ENCODE peak calls at places on chromosomes 3 and 15, in six cellular contexts. One of them, this sample, is unnamed.
A peak's percentile ranks its signal among the peaks of the same experiment; 100 is the strongest.

GRCh38 chr3:45054196-45054857 is 28.2 kb downstream of the CLEC3B start:
- DNase-seq in activated CD4-positive, alpha-beta T cell treated with anti-CD3 and anti-CD28 coated beads for 1 hour: no peak
- DNase-seq in activated CD8-positive, alpha-beta memory T cell treated with anti-CD3 and anti-CD28 coated beads for 24 hours: no peak
- DNase-seq in trophoblast cell: no peak
- DNase-seq in EL: peak; percentile 85
- DNase-seq in posterior cingulate gyrus: no peak
- DNase-seq in this sample: no peak

GRCh38 chr3:12470111-12470510 is 14.2 kb upstream of the TSEN2 start:
- DNase-seq in activated CD8-positive, alpha-beta memory T cell treated with anti-CD3 and anti-CD28 coated beads for 24 hours: no peak
- DNase-seq in trophoblast cell: peak; percentile 68
- DNase-seq in posterior cingulate gyrus: no peak
- DNase-seq in activated CD4-positive, alpha-beta T cell treated with anti-CD3 and anti-CD28 coated beads for 1 hour: no peak
- DNase-seq in EL: peak; percentile 46
- DNase-seq in this sample: no peak

GRCh38 chr3:51904034-51904823 is 1.1 kb upstream of the IQCF1 start:
- DNase-seq in activated CD8-positive, alpha-beta memory T cell treated with anti-CD3 and anti-CD28 coated beads for 24 hours: no peak
- DNase-seq in posterior cingulate gyrus: no peak
- DNase-seq in EL: no peak
- DNase-seq in activated CD4-positive, alpha-beta T cell treated with anti-CD3 and anti-CD28 coated beads for 1 hour: no peak
- DNase-seq in trophoblast cell: no peak
- DNase-seq in this sample: no peak

GRCh38 chr3:151434151-151434890 is 26.5 kb downstream of the IGSF10 start:
- DNase-seq in trophoblast cell: no peak
- DNase-seq in posterior cingulate gyrus: no peak
- DNase-seq in activated CD4-positive, alpha-beta T cell treated with anti-CD3 and anti-CD28 coated beads for 1 hour: no peak
- DNase-seq in activated CD8-positive, alpha-beta memory T cell treated with anti-CD3 and anti-CD28 coated beads for 24 hours: no peak
- DNase-seq in EL: peak; percentile 85
- DNase-seq in this sample: no peak

GRCh38 chr15:85545757-85546156 is 165.4 kb downstream of the AKAP13 start:
- DNase-seq in activated CD8-positive, alpha-beta memory T cell treated with anti-CD3 and anti-CD28 coated beads for 24 hours: no peak
- DNase-seq in posterior cingulate gyrus: no peak
- DNase-seq in trophoblast cell: no peak
- DNase-seq in EL: no peak
- DNase-seq in activated CD4-positive, alpha-beta T cell treated with anti-CD3 and anti-CD28 coated beads for 1 hour: no peak
- DNase-seq in this sample: no peak

GRCh38 chr3:178629430-178630178 is 93.4 kb downstream of the KCNMB2 start:
- DNase-seq in activated CD4-positive, alpha-beta T cell treated with anti-CD3 and anti-CD28 coated beads for 1 hour: no peak
- DNase-seq in activated CD8-positive, alpha-beta memory T cell treated with anti-CD3 and anti-CD28 coated beads for 24 hours: no peak
- DNase-seq in posterior cingulate gyrus: no peak
- DNase-seq in trophoblast cell: no peak
- DNase-seq in EL: no peak
- DNase-seq in this sample: peak; percentile 82

GRCh38 chr15:86988075-86988474 is 908.4 kb downstream of the AGBL1 start:
- DNase-seq in posterior cingulate gyrus: no peak
- DNase-seq in EL: no peak
- DNase-seq in activated CD4-positive, alpha-beta T cell treated with anti-CD3 and anti-CD28 coated beads for 1 hour: no peak
- DNase-seq in trophoblast cell: no peak
- DNase-seq in activated CD8-positive, alpha-beta memory T cell treated with anti-CD3 and anti-CD28 coated beads for 24 hours: no peak
- DNase-seq in this sample: no peak

GRCh38 chr15:74758736-74759135 is 10.1 kb downstream of the CYP1A2 start:
- DNase-seq in posterior cingulate gyrus: peak; percentile 49
- DNase-seq in EL: no peak
- DNase-seq in trophoblast cell: no peak
- DNase-seq in activated CD4-positive, alpha-beta T cell treated with anti-CD3 and anti-CD28 coated beads for 1 hour: no peak
- DNase-seq in activated CD8-positive, alpha-beta memory T cell treated with anti-CD3 and anti-CD28 coated beads for 24 hours: no peak
- DNase-seq in this sample: no peak

GRCh38 chr3:149581681-149582349 is 76.0 kb downstream of the WWTR1 start:
- DNase-seq in EL: peak; percentile 85
- DNase-seq in activated CD8-positive, alpha-beta memory T cell treated with anti-CD3 and anti-CD28 coated beads for 24 hours: no peak
- DNase-seq in posterior cingulate gyrus: no peak
- DNase-seq in activated CD4-positive, alpha-beta T cell treated with anti-CD3 and anti-CD28 coated beads for 1 hour: no peak
- DNase-seq in trophoblast cell: no peak
- DNase-seq in this sample: peak; percentile 25

GRCh38 chr3:23588547-23588946 is 217.2 kb upstream of the UBE2E1 start:
- DNase-seq in trophoblast cell: no peak
- DNase-seq in posterior cingulate gyrus: no peak
- DNase-seq in EL: no peak
- DNase-seq in activated CD8-positive, alpha-beta memory T cell treated with anti-CD3 and anti-CD28 coated beads for 24 hours: no peak
- DNase-seq in activated CD4-positive, alpha-beta T cell treated with anti-CD3 and anti-CD28 coated beads for 1 hour: no peak
- DNase-seq in this sample: no peak

GRCh38 chr3:155367510-155367909 is 74.0 kb upstream of the STRIT1 start:
- DNase-seq in trophoblast cell: no peak
- DNase-seq in activated CD8-positive, alpha-beta memory T cell treated with anti-CD3 and anti-CD28 coated beads for 24 hours: no peak
- DNase-seq in EL: no peak
- DNase-seq in posterior cingulate gyrus: no peak
- DNase-seq in activated CD4-positive, alpha-beta T cell treated with anti-CD3 and anti-CD28 coated beads for 1 hour: no peak
- DNase-seq in this sample: no peak

GRCh38 chr3:38112378-38112761 is 24.6 kb downstream of the ACAA1 start:
- DNase-seq in trophoblast cell: no peak
- DNase-seq in posterior cingulate gyrus: peak; percentile 62
- DNase-seq in EL: no peak
- DNase-seq in activated CD4-positive, alpha-beta T cell treated with anti-CD3 and anti-CD28 coated beads for 1 hour: no peak
- DNase-seq in activated CD8-positive, alpha-beta memory T cell treated with anti-CD3 and anti-CD28 coated beads for 24 hours: no peak
- DNase-seq in this sample: no peak

GRCh38 chr3:197949191-197949766 is 711 bp upstream of the RPL35A start:
- DNase-seq in posterior cingulate gyrus: no peak
- DNase-seq in trophoblast cell: no peak
- DNase-seq in activated CD4-positive, alpha-beta T cell treated with anti-CD3 and anti-CD28 coated beads for 1 hour: no peak
- DNase-seq in EL: no peak
- DNase-seq in activated CD8-positive, alpha-beta memory T cell treated with anti-CD3 and anti-CD28 coated beads for 24 hours: no peak
- DNase-seq in this sample: no peak

GRCh38 chr3:15903164-15903563 is 105.4 kb upstream of the ANKRD28 start:
- DNase-seq in activated CD4-positive, alpha-beta T cell treated with anti-CD3 and anti-CD28 coated beads for 1 hour: no peak
- DNase-seq in EL: peak; percentile 18
- DNase-seq in trophoblast cell: no peak
- DNase-seq in activated CD8-positive, alpha-beta memory T cell treated with anti-CD3 and anti-CD28 coated beads for 24 hours: no peak
- DNase-seq in posterior cingulate gyrus: no peak
- DNase-seq in this sample: no peak

GRCh38 chr3:13518516-13519351 is 30.2 kb upstream of the FBLN2 start:
- DNase-seq in EL: no peak
- DNase-seq in activated CD8-positive, alpha-beta memory T cell treated with anti-CD3 and anti-CD28 coated beads for 24 hours: no peak
- DNase-seq in activated CD4-positive, alpha-beta T cell treated with anti-CD3 and anti-CD28 coated beads for 1 hour: no peak
- DNase-seq in trophoblast cell: peak; percentile 29
- DNase-seq in posterior cingulate gyrus: peak; percentile 95
- DNase-seq in this sample: no peak

GRCh38 chr15:71103102-71103676 is 12.1 kb upstream of the THSD4 start:
- DNase-seq in trophoblast cell: no peak
- DNase-seq in activated CD8-positive, alpha-beta memory T cell treated with anti-CD3 and anti-CD28 coated beads for 24 hours: no peak
- DNase-seq in posterior cingulate gyrus: no peak
- DNase-seq in activated CD4-positive, alpha-beta T cell treated with anti-CD3 and anti-CD28 coated beads for 1 hour: no peak
- DNase-seq in EL: peak; percentile 72
- DNase-seq in this sample: no peak